ENCODE peak calls at places on chromosomes 4 and X, in five cellular contexts. V is left ventricle myocardium inferior, Q is activated B cell treated with CpG ODN at 0.5 μM for 24 hours, T is H9, L is cardiac fibroblast. F is an unnamed sample.

GRCh38 chrX:55135171-55135570 is 46.4 kb downstream of the PAGE2 start:
- DNase-seq in T (no peak), V (no peak), L (peak), Q (peak), F (peak)

GRCh38 chrX:24395775-24396174 is 35.3 kb downstream of the SUPT20HL1 start:
- DNase-seq in L (peak), T (peak), V (no peak), Q (no peak), F (peak)

GRCh38 chr4:185229021-185229818 is 19.8 kb downstream of the SNX25 start:
- DNase-seq in Q (no peak), L (no peak), T (no peak), V (no peak), F (no peak)

GRCh38 chr4:98522062-98522461 is 136.3 kb downstream of the TSPAN5 start:
- DNase-seq in Q (no peak), L (no peak), T (no peak), V (no peak), F (no peak)

GRCh38 chr4:169958629-169959028 is 67.6 kb downstream of the MFAP3L start:
- DNase-seq in L (no peak), T (no peak), V (no peak), Q (no peak), F (no peak)

GRCh38 chr4:112765317-112765989 is 128.5 kb downstream of the LARP7 start:
- DNase-seq in T (no peak), L (peak), V (no peak), Q (no peak), F (peak)

GRCh38 chr4:86334020-86334750 is 25.7 kb downstream of the MAPK10 start:
- DNase-seq in T (no peak), L (peak), V (no peak), Q (no peak), F (no peak)

GRCh38 chrX:15675490-15675921 is 10.9 kb upstream of the CLTRN start:
- DNase-seq in L (no peak), V (peak), Q (peak), T (peak), F (no peak)

GRCh38 chr4:87931932-87932331 is 43.6 kb upstream of the SPP1 start:
- DNase-seq in L (no peak), V (no peak), T (no peak), Q (no peak), F (no peak)

GRCh38 chrX:81957900-81958545 is 756.1 kb downstream of the SH3BGRL start:
- DNase-seq in L (no peak), V (no peak), Q (no peak), T (no peak), F (peak)

GRCh38 chr4:7741946-7742806 is 197.5 kb downstream of the AFAP1 start:
- DNase-seq in L (no peak), Q (no peak), V (no peak), T (no peak), F (no peak)

GRCh38 chr4:110518889-110519490 is 43.0 kb downstream of the ENPEP start:
- DNase-seq in T (no peak), Q (no peak), V (no peak), L (peak), F (peak)

GRCh38 chrX:17605676-17606075 is 131.6 kb upstream of the SCML1 start:
- DNase-seq in Q (no peak), L (no peak), V (no peak), T (no peak), F (no peak)

GRCh38 chr4:94798808-94799207 is 41.1 kb downstream of the BMPR1B start:
- DNase-seq in T (no peak), L (peak), V (no peak), Q (no peak), F (no peak)